ENCODE peak calls at places on chromosomes 3 and 15, in nine cellular contexts. O, A, D, V, P, U, M, E and J are unnamed samples.

GRCh38 chr15:58369261-58369699 is 62.5 kb upstream of the LIPC start:
- DNase-seq in O (no peak), A (no peak), D (no peak), V (peak), P (peak), U (no peak), M (peak), E (peak), J (peak)

GRCh38 chr15:60376677-60377095 is 21.1 kb downstream of the ANXA2 start:
- DNase-seq in O (no peak), A (no peak), D (no peak), V (no peak), P (peak), U (no peak), M (no peak), E (peak), J (no peak)

GRCh38 chr15:70704166-70704565 is 59.2 kb downstream of the UACA start:
- DNase-seq in O (no peak), A (no peak), D (no peak), V (no peak), P (no peak), U (no peak), M (no peak), E (no peak), J (peak)

GRCh38 chr3:167467848-167468611 is 5.8 kb downstream of the SERPINI2 start:
- DNase-seq in O (no peak), A (no peak), D (no peak), V (no peak), P (no peak), U (no peak), M (no peak), E (no peak), J (no peak)

GRCh38 chr15:79644091-79644490 is 212.0 kb downstream of the MINAR1 start:
- DNase-seq in O (no peak), A (no peak), D (no peak), V (no peak), P (peak), U (no peak), M (peak), E (no peak), J (no peak)

GRCh38 chr15:33968224-33968623 is at the start of gene CHRM5:
- DNase-seq in O (no peak), A (no peak), D (no peak), V (no peak), P (no peak), U (no peak), M (no peak), E (no peak), J (no peak)

GRCh38 chr15:58440181-58440910 is 8.6 kb downstream of the LIPC start:
- DNase-seq in O (no peak), A (no peak), D (no peak), V (peak), P (peak), U (peak), M (peak), E (peak), J (peak)

GRCh38 chr3:40680685-40681657 is 156.2 kb downstream of the ZNF621 start:
- DNase-seq in O (no peak), A (no peak), D (no peak), V (no peak), P (no peak), U (no peak), M (no peak), E (no peak), J (no peak)

GRCh38 chr3:494190-494589 is 297.6 kb downstream of the CHL1 start:
- DNase-seq in O (no peak), A (no peak), D (no peak), V (no peak), P (no peak), U (no peak), M (no peak), E (no peak), J (no peak)

GRCh38 chr15:100094127-100094510 is 247.7 kb downstream of the ADAMTS17 start:
- DNase-seq in O (peak), A (no peak), D (no peak), V (no peak), P (peak), U (no peak), M (no peak), E (no peak), J (no peak)

GRCh38 chr3:11655188-11655928 is 11.6 kb upstream of the VGLL4 start:
- DNase-seq in O (no peak), A (no peak), D (peak), V (no peak), P (no peak), U (no peak), M (no peak), E (peak), J (no peak)

GRCh38 chr3:8987673-8988655 is 24.7 kb upstream of the RAD18 start:
- DNase-seq in O (peak), A (peak), D (peak), V (no peak), P (no peak), U (peak), M (peak), E (peak), J (peak)

GRCh38 chr3:107024481-107025153 is 352.6 kb upstream of the CCDC54 start:
- DNase-seq in O (no peak), A (no peak), D (no peak), V (peak), P (no peak), U (no peak), M (peak), E (no peak), J (no peak)